ENCODE peak calls at places on chromosomes 13 and 19, in eight cellular contexts. One of them, this sample, is unnamed.

GRCh38 chr19:55546822-55547614 is 1.7 kb upstream of the SBK3 start:
- DNase-seq in left ventricle myocardium inferior: peak; percentile 85
- DNase-seq in activated naive CD4-positive, alpha-beta T cell treated with Interleukin-2 at 50 U/mL for 16 hours: no peak
- DNase-seq in NCI-H524: no peak
- DNase-seq in stimulated activated CD4-positive, alpha-beta T cell treated with anti-CD3 and anti-CD28 coated beads, Interleukin-2, amount 100 ng/mL, for 24 hours: no peak
- DNase-seq in HS-27A: peak; percentile 55
- DNase-seq in ELR: peak; percentile 38
- DNase-seq in H9: no peak
- DNase-seq in this sample: no peak

GRCh38 chr19:47036233-47036651 is 12.2 kb downstream of the TMEM160 start:
- DNase-seq in NCI-H524: peak; percentile 55
- DNase-seq in HS-27A: no peak
- DNase-seq in ELR: peak; percentile 29
- DNase-seq in left ventricle myocardium inferior: no peak
- DNase-seq in stimulated activated CD4-positive, alpha-beta T cell treated with anti-CD3 and anti-CD28 coated beads, Interleukin-2, amount 100 ng/mL, for 24 hours: no peak
- DNase-seq in activated naive CD4-positive, alpha-beta T cell treated with Interleukin-2 at 50 U/mL for 16 hours: no peak
- DNase-seq in H9: no peak
- DNase-seq in this sample: no peak

GRCh38 chr13:113405481-113406300 is 41.8 kb upstream of the GRTP1 start:
- DNase-seq in HS-27A: no peak
- DNase-seq in ELR: no peak
- DNase-seq in left ventricle myocardium inferior: no peak
- DNase-seq in NCI-H524: peak; percentile 75
- DNase-seq in stimulated activated CD4-positive, alpha-beta T cell treated with anti-CD3 and anti-CD28 coated beads, Interleukin-2, amount 100 ng/mL, for 24 hours: no peak
- DNase-seq in H9: peak; percentile 30
- DNase-seq in activated naive CD4-positive, alpha-beta T cell treated with Interleukin-2 at 50 U/mL for 16 hours: no peak
- DNase-seq in this sample: no peak

GRCh38 chr13:26508885-26509284 is 48.6 kb upstream of the WASF3 start:
- DNase-seq in HS-27A: no peak
- DNase-seq in activated naive CD4-positive, alpha-beta T cell treated with Interleukin-2 at 50 U/mL for 16 hours: no peak
- DNase-seq in NCI-H524: no peak
- DNase-seq in stimulated activated CD4-positive, alpha-beta T cell treated with anti-CD3 and anti-CD28 coated beads, Interleukin-2, amount 100 ng/mL, for 24 hours: no peak
- DNase-seq in left ventricle myocardium inferior: peak; percentile 84
- DNase-seq in H9: no peak
- DNase-seq in ELR: peak; percentile 89
- DNase-seq in this sample: no peak

GRCh38 chr19:39643591-39643990 is 12.1 kb upstream of the LGALS16 start:
- DNase-seq in HS-27A: no peak
- DNase-seq in left ventricle myocardium inferior: no peak
- DNase-seq in activated naive CD4-positive, alpha-beta T cell treated with Interleukin-2 at 50 U/mL for 16 hours: no peak
- DNase-seq in ELR: no peak
- DNase-seq in H9: no peak
- DNase-seq in NCI-H524: no peak
- DNase-seq in stimulated activated CD4-positive, alpha-beta T cell treated with anti-CD3 and anti-CD28 coated beads, Interleukin-2, amount 100 ng/mL, for 24 hours: no peak
- DNase-seq in this sample: no peak

GRCh38 chr19:50158577-50158976 is 4.5 kb downstream of the IZUMO2 start:
- DNase-seq in H9: no peak
- DNase-seq in stimulated activated CD4-positive, alpha-beta T cell treated with anti-CD3 and anti-CD28 coated beads, Interleukin-2, amount 100 ng/mL, for 24 hours: no peak
- DNase-seq in activated naive CD4-positive, alpha-beta T cell treated with Interleukin-2 at 50 U/mL for 16 hours: no peak
- DNase-seq in left ventricle myocardium inferior: no peak
- DNase-seq in ELR: no peak
- DNase-seq in NCI-H524: no peak
- DNase-seq in HS-27A: no peak
- DNase-seq in this sample: no peak

GRCh38 chr13:74770361-74770760 is 636.2 kb upstream of the KLF12 start:
- DNase-seq in HS-27A: no peak
- DNase-seq in ELR: peak; percentile 92
- DNase-seq in activated naive CD4-positive, alpha-beta T cell treated with Interleukin-2 at 50 U/mL for 16 hours: no peak
- DNase-seq in stimulated activated CD4-positive, alpha-beta T cell treated with anti-CD3 and anti-CD28 coated beads, Interleukin-2, amount 100 ng/mL, for 24 hours: no peak
- DNase-seq in H9: no peak
- DNase-seq in NCI-H524: no peak
- DNase-seq in left ventricle myocardium inferior: no peak
- DNase-seq in this sample: no peak

GRCh38 chr13:114118763-114119123 is 13.7 kb downstream of the RASA3 start:
- DNase-seq in left ventricle myocardium inferior: no peak
- DNase-seq in H9: no peak
- DNase-seq in NCI-H524: no peak
- DNase-seq in HS-27A: no peak
- DNase-seq in ELR: peak; percentile 74
- DNase-seq in activated naive CD4-positive, alpha-beta T cell treated with Interleukin-2 at 50 U/mL for 16 hours: no peak
- DNase-seq in stimulated activated CD4-positive, alpha-beta T cell treated with anti-CD3 and anti-CD28 coated beads, Interleukin-2, amount 100 ng/mL, for 24 hours: no peak
- DNase-seq in this sample: no peak

GRCh38 chr13:28535734-28536133 is 40.8 kb upstream of the FLT1 start:
- DNase-seq in ELR: no peak
- DNase-seq in stimulated activated CD4-positive, alpha-beta T cell treated with anti-CD3 and anti-CD28 coated beads, Interleukin-2, amount 100 ng/mL, for 24 hours: no peak
- DNase-seq in activated naive CD4-positive, alpha-beta T cell treated with Interleukin-2 at 50 U/mL for 16 hours: no peak
- DNase-seq in H9: no peak
- DNase-seq in HS-27A: no peak
- DNase-seq in left ventricle myocardium inferior: no peak
- DNase-seq in NCI-H524: no peak
- DNase-seq in this sample: no peak

GRCh38 chr13:35789335-35790166 is 313.1 kb upstream of the MAB21L1 start:
- DNase-seq in H9: no peak
- DNase-seq in left ventricle myocardium inferior: no peak
- DNase-seq in NCI-H524: peak; percentile 69
- DNase-seq in ELR: peak; percentile 70
- DNase-seq in HS-27A: no peak
- DNase-seq in stimulated activated CD4-positive, alpha-beta T cell treated with anti-CD3 and anti-CD28 coated beads, Interleukin-2, amount 100 ng/mL, for 24 hours: no peak
- DNase-seq in activated naive CD4-positive, alpha-beta T cell treated with Interleukin-2 at 50 U/mL for 16 hours: no peak
- DNase-seq in this sample: no peak

GRCh38 chr19:17842663-17843313 is 5.0 kb downstream of the JAK3 start:
- DNase-seq in NCI-H524: no peak
- DNase-seq in activated naive CD4-positive, alpha-beta T cell treated with Interleukin-2 at 50 U/mL for 16 hours: no peak
- DNase-seq in ELR: no peak
- DNase-seq in HS-27A: no peak
- DNase-seq in left ventricle myocardium inferior: no peak
- DNase-seq in stimulated activated CD4-positive, alpha-beta T cell treated with anti-CD3 and anti-CD28 coated beads, Interleukin-2, amount 100 ng/mL, for 24 hours: no peak
- DNase-seq in H9: no peak
- DNase-seq in this sample: no peak

GRCh38 chr19:58555920-58556632 is 1.2 kb upstream of the CHMP2A start:
- DNase-seq in HS-27A: no peak
- DNase-seq in stimulated activated CD4-positive, alpha-beta T cell treated with anti-CD3 and anti-CD28 coated beads, Interleukin-2, amount 100 ng/mL, for 24 hours: no peak
- DNase-seq in NCI-H524: no peak
- DNase-seq in H9: no peak
- DNase-seq in ELR: no peak
- DNase-seq in activated naive CD4-positive, alpha-beta T cell treated with Interleukin-2 at 50 U/mL for 16 hours: no peak
- DNase-seq in left ventricle myocardium inferior: peak; percentile 20
- DNase-seq in this sample: no peak

GRCh38 chr19:5504115-5504514 is 48.9 kb downstream of the ZNRF4 start:
- DNase-seq in NCI-H524: no peak
- DNase-seq in HS-27A: no peak
- DNase-seq in H9: peak; percentile 52
- DNase-seq in left ventricle myocardium inferior: no peak
- DNase-seq in activated naive CD4-positive, alpha-beta T cell treated with Interleukin-2 at 50 U/mL for 16 hours: no peak
- DNase-seq in ELR: no peak
- DNase-seq in stimulated activated CD4-positive, alpha-beta T cell treated with anti-CD3 and anti-CD28 coated beads, Interleukin-2, amount 100 ng/mL, for 24 hours: no peak
- DNase-seq in this sample: no peak

This sample was measured in stimulated activated naive B cell treated with anti-CD40 and anti-IgM and Interleukin-4, amounts not matched to agents 10 μg/mL and 1 μg/mL and 100 μg/mL, for 72 hours.